ENCODE peak calls at places on chromosomes 5 and 9, in ten cellular contexts. K is Peyer's patch; B is lung; N is right atrium auricular region; D is choroid plexus epithelial cell; F is effector memory CD4-positive, alpha-beta T cell; R is fibroblast of mammary gland; T is fibroblast of the aortic adventitia; I is aorta; Y is neural progenitor cell. C is an unnamed sample.

GRCh38 chr9:105114318-105114717 is 130.1 kb upstream of the SLC44A1 start:
- DNase-seq in K (no peak), B (no peak), N (no peak), D (no peak), F (no peak), R (no peak), T (no peak), I (no peak), Y (no peak), C (no peak)

GRCh38 chr9:102514541-102514940 is 480.6 kb upstream of the CYLC2 start:
- DNase-seq in K (no peak), B (no peak), N (no peak), D (no peak), F (no peak), R (no peak), T (no peak), I (no peak), Y (no peak), C (no peak)

GRCh38 chr9:133870598-133871595 is 121.2 kb downstream of the VAV2 start:
- DNase-seq in K (no peak), B (no peak), N (no peak), D (no peak), F (no peak), R (no peak), T (no peak), I (no peak), Y (no peak), C (no peak)

GRCh38 chr5:180470966-180471582 is 23.1 kb upstream of the CNOT6 start:
- DNase-seq in K (no peak), B (peak), N (no peak), D (peak), F (peak), R (peak), T (peak), I (peak), Y (peak), C (peak)

GRCh38 chr9:12604154-12604825 is 88.9 kb upstream of the TYRP1 start:
- DNase-seq in K (no peak), B (no peak), N (no peak), D (peak), F (no peak), R (peak), T (peak), I (no peak), Y (no peak), C (no peak)

GRCh38 chr5:146624179-146624578 is 108.2 kb upstream of the GPR151 start:
- DNase-seq in K (no peak), B (no peak), N (no peak), D (no peak), F (no peak), R (no peak), T (no peak), I (no peak), Y (peak), C (no peak)

GRCh38 chr9:121607434-121608248 is 43.8 kb upstream of the DAB2IP start:
- DNase-seq in K (no peak), B (no peak), N (peak), D (no peak), F (no peak), R (peak), T (peak), I (peak), Y (peak), C (no peak)

GRCh38 chr5:151181818-151182217 is 24.2 kb upstream of the ANXA6 start:
- DNase-seq in K (no peak), B (no peak), N (peak), D (peak), F (no peak), R (peak), T (no peak), I (no peak), Y (no peak), C (no peak)

GRCh38 chr5:154334406-154335041 is 111.3 kb upstream of the SAP30L start:
- DNase-seq in K (no peak), B (no peak), N (no peak), D (no peak), F (no peak), R (peak), T (no peak), I (no peak), Y (no peak), C (no peak)

GRCh38 chr5:138654281-138654867 is 79.2 kb upstream of the HSPA9 start:
- DNase-seq in K (no peak), B (no peak), N (no peak), D (peak), F (peak), R (peak), T (no peak), I (no peak), Y (no peak), C (no peak)

GRCh38 chr9:98518556-98518955 is 190.2 kb downstream of the GABBR2 start:
- DNase-seq in K (no peak), B (no peak), N (no peak), D (no peak), F (no peak), R (no peak), T (no peak), I (no peak), Y (no peak), C (no peak)

GRCh38 chr5:115414406-115415142 is 118.1 kb upstream of the CCDC112 start:
- DNase-seq in K (no peak), B (peak), N (no peak), D (peak), F (no peak), R (peak), T (peak), I (no peak), Y (no peak), C (no peak)

GRCh38 chr5:168408561-168409321 is 77.5 kb upstream of the RARS1 start:
- DNase-seq in K (no peak), B (no peak), N (no peak), D (peak), F (no peak), R (peak), T (peak), I (no peak), Y (no peak), C (peak)

GRCh38 chr9:114385412-114386181 is 2.2 kb downstream of the AKNA start:
- DNase-seq in K (peak), B (peak), N (peak), D (peak), F (peak), R (peak), T (peak), I (peak), Y (no peak), C (peak)

GRCh38 chr5:124746916-124747769 is 704 bp upstream of the ZNF608 start:
- DNase-seq in K (peak), B (peak), N (peak), D (peak), F (no peak), R (peak), T (peak), I (peak), Y (peak), C (peak)

GRCh38 chr5:1840741-1841521 is 39.7 kb downstream of the NDUFS6 start:
- DNase-seq in K (peak), B (no peak), N (no peak), D (no peak), F (no peak), R (no peak), T (no peak), I (peak), Y (peak), C (peak)

GRCh38 chr9:128694344-128694743 is 5.3 kb downstream of the SET start:
- DNase-seq in K (no peak), B (no peak), N (no peak), D (no peak), F (no peak), R (no peak), T (no peak), I (no peak), Y (no peak), C (no peak)
- H3K4me3 ChIP-seq in K (no peak), B (no peak), N (no peak), D (no peak), F (no peak), R (no peak), T (no peak), I (no peak), Y (no peak), C (no peak)

GRCh38 chr9:34825780-34826179 is 115.8 kb upstream of the CCL21 start:
- DNase-seq in K (no peak), B (no peak), N (no peak), D (no peak), F (no peak), R (no peak), T (no peak), I (no peak), Y (no peak), C (no peak)
- H3K4me3 ChIP-seq in K (no peak), B (no peak), N (no peak), D (no peak), F (no peak), R (no peak), T (no peak), I (no peak), Y (no peak), C (no peak)

GRCh38 chr9:36484124-36484523 is 84.1 kb upstream of the RNF38 start:
- DNase-seq in K (no peak), B (no peak), N (no peak), D (no peak), F (no peak), R (no peak), T (no peak), I (no peak), Y (no peak), C (no peak)
- H3K4me3 ChIP-seq in K (no peak), B (no peak), N (no peak), D (no peak), F (no peak), R (no peak), T (no peak), I (no peak), Y (no peak), C (no peak)

GRCh38 chr9:128898382-128898781 is 16.4 kb downstream of the LRRC8A start:
- DNase-seq in K (no peak), B (no peak), N (no peak), D (no peak), F (no peak), R (no peak), T (no peak), I (no peak), Y (no peak), C (no peak)
- H3K4me3 ChIP-seq in K (no peak), B (no peak), N (no peak), D (no peak), F (no peak), R (no peak), T (no peak), I (no peak), Y (no peak), C (no peak)

GRCh38 chr5:172183881-172184280 is 4.1 kb downstream of the STK10 start:
- DNase-seq in K (no peak), B (no peak), N (no peak), D (no peak), F (no peak), R (no peak), T (no peak), I (no peak), Y (no peak), C (no peak)

GRCh38 chr5:172185096-172185461 is 2.9 kb downstream of the STK10 start:
- DNase-seq in K (no peak), B (no peak), N (no peak), D (no peak), F (no peak), R (no peak), T (no peak), I (peak), Y (no peak), C (no peak)

GRCh38 chr5:172187118-172188032 is 649 bp downstream of the STK10 start:
- DNase-seq in K (peak), B (peak), N (peak), D (peak), F (peak), R (peak), T (peak), I (peak), Y (peak), C (peak)

GRCh38 chr5:172188033-172188892 is at the start of gene STK10:
- DNase-seq in K (peak), B (peak), N (peak), D (peak), F (peak), R (peak), T (peak), I (peak), Y (peak), C (peak)

GRCh38 chr5:172186114-172186695 is 1.8 kb downstream of the STK10 start:
- DNase-seq in K (no peak), B (no peak), N (no peak), D (no peak), F (no peak), R (no peak), T (no peak), I (no peak), Y (no peak), C (peak)
- H3K4me3 ChIP-seq in K (peak), B (peak), N (peak), D (peak), F (peak), R (peak), T (peak), I (no peak), Y (no peak), C (peak)